ENCODE peak calls at places on chromosomes 5 and 9, in four cellular contexts. P is stimulated activated CD8-positive, alpha-beta memory T cell treated with anti-CD3 and anti-CD28 coated beads, Interleukin-15, amount 100 ng/mL, for 4 hours; V is LoVo; Q is activated effector memory CD4-positive, alpha-beta T cell treated with anti-CD3 and anti-CD28 coated beads, Interleukin-2, amount 50 U/mL, for 16 hours. C is an unnamed sample.

GRCh38 chr5:135999396-136000139 is 29.2 kb upstream of the TGFBI start:
- DNase-seq in Q (no peak), P (no peak), V (no peak), C (no peak)

GRCh38 chr9:107481035-107481434 is 8.5 kb downstream of the KLF4 start:
- DNase-seq in V (peak; percentile 42), Q (no peak), P (no peak), C (no peak)

GRCh38 chr5:56050566-56051292 is 56.0 kb upstream of the IL6ST start:
- DNase-seq in V (no peak), Q (no peak), P (no peak), C (no peak)

GRCh38 chr9:7982907-7983306 is 183.3 kb upstream of the DMAC1 start:
- DNase-seq in V (no peak), Q (no peak), P (no peak), C (no peak)

GRCh38 chr9:121944741-121945191 is 148.3 kb downstream of the TTLL11 start:
- DNase-seq in P (no peak), Q (no peak), V (no peak), C (no peak)

GRCh38 chr5:122775713-122776084 is 819 bp downstream of the SNX2 start:
- DNase-seq in P (no peak), V (peak; percentile 2), Q (no peak), C (no peak)

GRCh38 chr5:81787843-81788242 is 36.9 kb upstream of the SSBP2 start:
- DNase-seq in V (no peak), P (no peak), Q (no peak), C (no peak)

GRCh38 chr5:104843822-104844221 is 1281.2 kb upstream of the NUDT12 start:
- DNase-seq in V (no peak), P (no peak), Q (no peak), C (no peak)

GRCh38 chr9:16028516-16028915 is 475.7 kb downstream of the CCDC171 start:
- DNase-seq in V (no peak), P (no peak), Q (no peak), C (no peak)

GRCh38 chr5:124649548-124650501 is 96.6 kb downstream of the ZNF608 start:
- DNase-seq in P (peak; percentile 46), V (peak; percentile 82), Q (peak; percentile 83), C (no peak)

GRCh38 chr5:10740384-10740783 is 20.6 kb downstream of the DAP start:
- DNase-seq in Q (no peak), P (no peak), V (no peak), C (no peak)

GRCh38 chr5:138408023-138408422 is 30.8 kb upstream of the REEP2 start:
- DNase-seq in V (no peak), Q (peak; percentile 67), P (no peak), C (no peak)